ENCODE peak calls at places on chromosome 11, in nine cellular contexts. One of them, this sample, is unnamed.

GRCh38 chr11:46920709-46921108 is 2.4 kb upstream of the LRP4 start:
- DNase-seq in activated naive CD4-positive, alpha-beta T cell: no peak
- DNase-seq in NCI-H1436: no peak
- DNase-seq in MM.1S: no peak
- DNase-seq in SHP77 treated with DMSO at 0.1 percent for 48 hours: no peak
- DNase-seq in head of caudate nucleus: no peak
- DNase-seq in non-pigmented ciliary epithelial cell: peak; percentile 94
- DNase-seq in NCI-H1694: no peak
- DNase-seq in lower lobe of right lung: no peak
- DNase-seq in this sample: no peak

GRCh38 chr11:3050386-3051325 is 6.6 kb downstream of the CARS1 start:
- DNase-seq in activated naive CD4-positive, alpha-beta T cell: no peak
- DNase-seq in NCI-H1436: no peak
- DNase-seq in MM.1S: no peak
- DNase-seq in SHP77 treated with DMSO at 0.1 percent for 48 hours: no peak
- DNase-seq in head of caudate nucleus: no peak
- DNase-seq in non-pigmented ciliary epithelial cell: no peak
- DNase-seq in NCI-H1694: no peak
- DNase-seq in lower lobe of right lung: no peak
- DNase-seq in this sample: no peak

GRCh38 chr11:100930185-100930778 is 199.3 kb downstream of the PGR start:
- DNase-seq in activated naive CD4-positive, alpha-beta T cell: no peak
- DNase-seq in NCI-H1436: peak; percentile 32
- DNase-seq in MM.1S: peak; percentile 51
- DNase-seq in SHP77 treated with DMSO at 0.1 percent for 48 hours: peak; percentile 30
- DNase-seq in head of caudate nucleus: no peak
- DNase-seq in non-pigmented ciliary epithelial cell: no peak
- DNase-seq in NCI-H1694: peak; percentile 13
- DNase-seq in lower lobe of right lung: no peak
- DNase-seq in this sample: no peak

GRCh38 chr11:124307093-124307492 is 6.7 kb downstream of the OR8D1 start:
- DNase-seq in activated naive CD4-positive, alpha-beta T cell: no peak
- DNase-seq in NCI-H1436: no peak
- DNase-seq in MM.1S: no peak
- DNase-seq in SHP77 treated with DMSO at 0.1 percent for 48 hours: no peak
- DNase-seq in head of caudate nucleus: no peak
- DNase-seq in non-pigmented ciliary epithelial cell: no peak
- DNase-seq in NCI-H1694: no peak
- DNase-seq in lower lobe of right lung: no peak
- DNase-seq in this sample: no peak

GRCh38 chr11:135069884-135070283 is 657.8 kb upstream of the B3GAT1 start:
- DNase-seq in activated naive CD4-positive, alpha-beta T cell: no peak
- DNase-seq in NCI-H1436: no peak
- DNase-seq in MM.1S: no peak
- DNase-seq in SHP77 treated with DMSO at 0.1 percent for 48 hours: no peak
- DNase-seq in head of caudate nucleus: no peak
- DNase-seq in non-pigmented ciliary epithelial cell: no peak
- DNase-seq in NCI-H1694: no peak
- DNase-seq in lower lobe of right lung: no peak
- DNase-seq in this sample: no peak

GRCh38 chr11:47524200-47524874 is 28.6 kb downstream of the CELF1 start:
- DNase-seq in activated naive CD4-positive, alpha-beta T cell: no peak
- DNase-seq in NCI-H1436: no peak
- DNase-seq in MM.1S: peak; percentile 17
- DNase-seq in SHP77 treated with DMSO at 0.1 percent for 48 hours: no peak
- DNase-seq in head of caudate nucleus: peak; percentile 57
- DNase-seq in non-pigmented ciliary epithelial cell: no peak
- DNase-seq in NCI-H1694: peak; percentile 66
- DNase-seq in lower lobe of right lung: no peak
- DNase-seq in this sample: peak; percentile 87

GRCh38 chr11:128745296-128746183 is 51.7 kb downstream of the FLI1 start:
- DNase-seq in activated naive CD4-positive, alpha-beta T cell: no peak
- DNase-seq in NCI-H1436: no peak
- DNase-seq in MM.1S: no peak
- DNase-seq in SHP77 treated with DMSO at 0.1 percent for 48 hours: no peak
- DNase-seq in head of caudate nucleus: no peak
- DNase-seq in non-pigmented ciliary epithelial cell: no peak
- DNase-seq in NCI-H1694: no peak
- DNase-seq in lower lobe of right lung: no peak
- DNase-seq in this sample: no peak

GRCh38 chr11:2312232-2313042 is 10.6 kb downstream of the TSPAN32 start:
- DNase-seq in activated naive CD4-positive, alpha-beta T cell: no peak
- DNase-seq in NCI-H1436: no peak
- DNase-seq in MM.1S: no peak
- DNase-seq in SHP77 treated with DMSO at 0.1 percent for 48 hours: no peak
- DNase-seq in head of caudate nucleus: no peak
- DNase-seq in non-pigmented ciliary epithelial cell: no peak
- DNase-seq in NCI-H1694: no peak
- DNase-seq in lower lobe of right lung: peak; percentile 45
- DNase-seq in this sample: no peak

GRCh38 chr11:129248618-129249017 is 56.5 kb upstream of the ARHGAP32 start:
- DNase-seq in activated naive CD4-positive, alpha-beta T cell: no peak
- DNase-seq in NCI-H1436: no peak
- DNase-seq in MM.1S: no peak
- DNase-seq in SHP77 treated with DMSO at 0.1 percent for 48 hours: no peak
- DNase-seq in head of caudate nucleus: no peak
- DNase-seq in non-pigmented ciliary epithelial cell: peak; percentile 42
- DNase-seq in NCI-H1694: no peak
- DNase-seq in lower lobe of right lung: no peak
- DNase-seq in this sample: no peak

GRCh38 chr11:30863177-30863576 is 277.0 kb upstream of the MPPED2 start:
- DNase-seq in activated naive CD4-positive, alpha-beta T cell: no peak
- DNase-seq in NCI-H1436: no peak
- DNase-seq in MM.1S: no peak
- DNase-seq in SHP77 treated with DMSO at 0.1 percent for 48 hours: no peak
- DNase-seq in head of caudate nucleus: no peak
- DNase-seq in non-pigmented ciliary epithelial cell: no peak
- DNase-seq in NCI-H1694: no peak
- DNase-seq in lower lobe of right lung: no peak
- DNase-seq in this sample: no peak

GRCh38 chr11:77203901-77204755 is 76.1 kb downstream of the MYO7A start:
- DNase-seq in activated naive CD4-positive, alpha-beta T cell: no peak
- DNase-seq in NCI-H1436: no peak
- DNase-seq in MM.1S: peak; percentile 4
- DNase-seq in SHP77 treated with DMSO at 0.1 percent for 48 hours: no peak
- DNase-seq in head of caudate nucleus: no peak
- DNase-seq in non-pigmented ciliary epithelial cell: no peak
- DNase-seq in NCI-H1694: no peak
- DNase-seq in lower lobe of right lung: no peak
- DNase-seq in this sample: no peak

GRCh38 chr11:299081-299891 is at the start of gene IFITM5:
- DNase-seq in activated naive CD4-positive, alpha-beta T cell: no peak
- DNase-seq in NCI-H1436: no peak
- DNase-seq in MM.1S: no peak
- DNase-seq in SHP77 treated with DMSO at 0.1 percent for 48 hours: no peak
- DNase-seq in head of caudate nucleus: no peak
- DNase-seq in non-pigmented ciliary epithelial cell: no peak
- DNase-seq in NCI-H1694: no peak
- DNase-seq in lower lobe of right lung: peak; percentile 44
- DNase-seq in this sample: no peak

GRCh38 chr11:1858576-1858975 is 5.7 kb downstream of the LSP1 start:
- DNase-seq in activated naive CD4-positive, alpha-beta T cell: no peak
- DNase-seq in NCI-H1436: no peak
- DNase-seq in MM.1S: no peak
- DNase-seq in SHP77 treated with DMSO at 0.1 percent for 48 hours: no peak
- DNase-seq in head of caudate nucleus: no peak
- DNase-seq in non-pigmented ciliary epithelial cell: no peak
- DNase-seq in NCI-H1694: no peak
- DNase-seq in lower lobe of right lung: no peak
- DNase-seq in this sample: no peak

GRCh38 chr11:1200611-1201191 is 22.2 kb upstream of the MUC5B start:
- DNase-seq in activated naive CD4-positive, alpha-beta T cell: no peak
- DNase-seq in NCI-H1436: no peak
- DNase-seq in MM.1S: no peak
- DNase-seq in SHP77 treated with DMSO at 0.1 percent for 48 hours: no peak
- DNase-seq in head of caudate nucleus: no peak
- DNase-seq in non-pigmented ciliary epithelial cell: no peak
- DNase-seq in NCI-H1694: no peak
- DNase-seq in lower lobe of right lung: peak; percentile 43
- DNase-seq in this sample: no peak

GRCh38 chr11:131206671-131207070 is 163.7 kb upstream of the NTM start:
- DNase-seq in activated naive CD4-positive, alpha-beta T cell: no peak
- DNase-seq in NCI-H1436: no peak
- DNase-seq in MM.1S: no peak
- DNase-seq in SHP77 treated with DMSO at 0.1 percent for 48 hours: no peak
- DNase-seq in head of caudate nucleus: no peak
- DNase-seq in non-pigmented ciliary epithelial cell: no peak
- DNase-seq in NCI-H1694: no peak
- DNase-seq in lower lobe of right lung: no peak
- DNase-seq in this sample: no peak

GRCh38 chr11:79060534-79060933 is 380.3 kb downstream of the TENM4 start:
- DNase-seq in activated naive CD4-positive, alpha-beta T cell: no peak
- DNase-seq in NCI-H1436: no peak
- DNase-seq in MM.1S: no peak
- DNase-seq in SHP77 treated with DMSO at 0.1 percent for 48 hours: no peak
- DNase-seq in head of caudate nucleus: no peak
- DNase-seq in non-pigmented ciliary epithelial cell: no peak
- DNase-seq in NCI-H1694: no peak
- DNase-seq in lower lobe of right lung: no peak
- DNase-seq in this sample: no peak

GRCh38 chr11:88402784-88403183 is 65.2 kb upstream of the CTSC start:
- DNase-seq in activated naive CD4-positive, alpha-beta T cell: no peak
- DNase-seq in NCI-H1436: no peak
- DNase-seq in MM.1S: no peak
- DNase-seq in SHP77 treated with DMSO at 0.1 percent for 48 hours: no peak
- DNase-seq in head of caudate nucleus: no peak
- DNase-seq in non-pigmented ciliary epithelial cell: no peak
- DNase-seq in NCI-H1694: no peak
- DNase-seq in lower lobe of right lung: no peak
- DNase-seq in this sample: no peak

GRCh38 chr11:118152552-118153471 is at the start of gene SCN4B:
- DNase-seq in activated naive CD4-positive, alpha-beta T cell: no peak
- DNase-seq in NCI-H1436: peak; percentile 51
- DNase-seq in MM.1S: no peak
- DNase-seq in SHP77 treated with DMSO at 0.1 percent for 48 hours: no peak
- DNase-seq in head of caudate nucleus: peak; percentile 77
- DNase-seq in non-pigmented ciliary epithelial cell: no peak
- DNase-seq in NCI-H1694: no peak
- DNase-seq in lower lobe of right lung: peak; percentile 73
- DNase-seq in this sample: no peak

GRCh38 chr11:12979928-12980689 is 29.0 kb upstream of the RASSF10 start:
- DNase-seq in activated naive CD4-positive, alpha-beta T cell: no peak
- DNase-seq in NCI-H1436: peak; percentile 62
- DNase-seq in MM.1S: no peak
- DNase-seq in SHP77 treated with DMSO at 0.1 percent for 48 hours: peak; percentile 51
- DNase-seq in head of caudate nucleus: no peak
- DNase-seq in non-pigmented ciliary epithelial cell: no peak
- DNase-seq in NCI-H1694: no peak
- DNase-seq in lower lobe of right lung: no peak
- DNase-seq in this sample: no peak

GRCh38 chr11:13145461-13145860 is 132.1 kb upstream of the BMAL1 start:
- DNase-seq in activated naive CD4-positive, alpha-beta T cell: no peak
- DNase-seq in NCI-H1436: peak; percentile 31
- DNase-seq in MM.1S: no peak
- DNase-seq in SHP77 treated with DMSO at 0.1 percent for 48 hours: no peak
- DNase-seq in head of caudate nucleus: no peak
- DNase-seq in non-pigmented ciliary epithelial cell: no peak
- DNase-seq in NCI-H1694: no peak
- DNase-seq in lower lobe of right lung: no peak
- DNase-seq in this sample: no peak

GRCh38 chr11:19938051-19938856 is 222.0 kb downstream of the DBX1 start:
- DNase-seq in activated naive CD4-positive, alpha-beta T cell: no peak
- DNase-seq in NCI-H1436: no peak
- DNase-seq in MM.1S: peak; percentile 38
- DNase-seq in SHP77 treated with DMSO at 0.1 percent for 48 hours: peak; percentile 26
- DNase-seq in head of caudate nucleus: no peak
- DNase-seq in non-pigmented ciliary epithelial cell: no peak
- DNase-seq in NCI-H1694: peak; percentile 14
- DNase-seq in lower lobe of right lung: peak; percentile 56
- DNase-seq in this sample: no peak

GRCh38 chr11:120404495-120404894 is 68.3 kb downstream of the ARHGEF12 start:
- DNase-seq in activated naive CD4-positive, alpha-beta T cell: no peak
- DNase-seq in NCI-H1436: no peak
- DNase-seq in MM.1S: no peak
- DNase-seq in SHP77 treated with DMSO at 0.1 percent for 48 hours: no peak
- DNase-seq in head of caudate nucleus: no peak
- DNase-seq in non-pigmented ciliary epithelial cell: no peak
- DNase-seq in NCI-H1694: no peak
- DNase-seq in lower lobe of right lung: no peak
- DNase-seq in this sample: no peak

GRCh38 chr11:74710291-74710938 is 20.8 kb downstream of the CHRDL2 start:
- DNase-seq in activated naive CD4-positive, alpha-beta T cell: no peak
- DNase-seq in NCI-H1436: no peak
- DNase-seq in MM.1S: no peak
- DNase-seq in SHP77 treated with DMSO at 0.1 percent for 48 hours: no peak
- DNase-seq in head of caudate nucleus: no peak
- DNase-seq in non-pigmented ciliary epithelial cell: no peak
- DNase-seq in NCI-H1694: no peak
- DNase-seq in lower lobe of right lung: no peak
- DNase-seq in this sample: no peak

GRCh38 chr11:11464555-11464954 is 111.5 kb upstream of the CSNK2A3 start:
- DNase-seq in activated naive CD4-positive, alpha-beta T cell: no peak
- DNase-seq in NCI-H1436: no peak
- DNase-seq in MM.1S: no peak
- DNase-seq in SHP77 treated with DMSO at 0.1 percent for 48 hours: no peak
- DNase-seq in head of caudate nucleus: no peak
- DNase-seq in non-pigmented ciliary epithelial cell: no peak
- DNase-seq in NCI-H1694: no peak
- DNase-seq in lower lobe of right lung: no peak
- DNase-seq in this sample: no peak

GRCh38 chr11:15199693-15200092 is 85.0 kb downstream of the INSC start:
- DNase-seq in activated naive CD4-positive, alpha-beta T cell: no peak
- DNase-seq in NCI-H1436: no peak
- DNase-seq in MM.1S: no peak
- DNase-seq in SHP77 treated with DMSO at 0.1 percent for 48 hours: no peak
- DNase-seq in head of caudate nucleus: no peak
- DNase-seq in non-pigmented ciliary epithelial cell: no peak
- DNase-seq in NCI-H1694: no peak
- DNase-seq in lower lobe of right lung: no peak
- DNase-seq in this sample: no peak

GRCh38 chr11:556175-556699 is 4.3 kb downstream of the LMNTD2 start:
- DNase-seq in activated naive CD4-positive, alpha-beta T cell: no peak
- DNase-seq in NCI-H1436: no peak
- DNase-seq in MM.1S: no peak
- DNase-seq in SHP77 treated with DMSO at 0.1 percent for 48 hours: no peak
- DNase-seq in head of caudate nucleus: no peak
- DNase-seq in non-pigmented ciliary epithelial cell: no peak
- DNase-seq in NCI-H1694: no peak
- DNase-seq in lower lobe of right lung: no peak
- DNase-seq in this sample: no peak

GRCh38 chr11:12715131-12715530 is 40.9 kb downstream of the TEAD1 start:
- DNase-seq in activated naive CD4-positive, alpha-beta T cell: no peak
- DNase-seq in NCI-H1436: no peak
- DNase-seq in MM.1S: no peak
- DNase-seq in SHP77 treated with DMSO at 0.1 percent for 48 hours: no peak
- DNase-seq in head of caudate nucleus: no peak
- DNase-seq in non-pigmented ciliary epithelial cell: no peak
- DNase-seq in NCI-H1694: no peak
- DNase-seq in lower lobe of right lung: no peak
- DNase-seq in this sample: no peak

GRCh38 chr11:10568486-10568941 is at the start of gene LYVE1:
- DNase-seq in activated naive CD4-positive, alpha-beta T cell: no peak
- DNase-seq in NCI-H1436: no peak
- DNase-seq in MM.1S: no peak
- DNase-seq in SHP77 treated with DMSO at 0.1 percent for 48 hours: no peak
- DNase-seq in head of caudate nucleus: no peak
- DNase-seq in non-pigmented ciliary epithelial cell: no peak
- DNase-seq in NCI-H1694: no peak
- DNase-seq in lower lobe of right lung: no peak
- DNase-seq in this sample: no peak

GRCh38 chr11:44859528-44859925 is 91.2 kb downstream of the TP53I11 start:
- DNase-seq in activated naive CD4-positive, alpha-beta T cell: no peak
- DNase-seq in NCI-H1436: no peak
- DNase-seq in MM.1S: no peak
- DNase-seq in SHP77 treated with DMSO at 0.1 percent for 48 hours: no peak
- DNase-seq in head of caudate nucleus: no peak
- DNase-seq in non-pigmented ciliary epithelial cell: no peak
- DNase-seq in NCI-H1694: no peak
- DNase-seq in lower lobe of right lung: no peak
- DNase-seq in this sample: no peak

GRCh38 chr11:72085836-72086475 is 5.3 kb downstream of the LRRC51 start:
- DNase-seq in activated naive CD4-positive, alpha-beta T cell: no peak
- DNase-seq in NCI-H1436: no peak
- DNase-seq in MM.1S: no peak
- DNase-seq in SHP77 treated with DMSO at 0.1 percent for 48 hours: no peak
- DNase-seq in head of caudate nucleus: no peak
- DNase-seq in non-pigmented ciliary epithelial cell: no peak
- DNase-seq in NCI-H1694: peak; percentile 19
- DNase-seq in lower lobe of right lung: no peak
- DNase-seq in this sample: no peak

GRCh38 chr11:57427692-57428082 is 766 bp upstream of the SLC43A3 start:
- DNase-seq in activated naive CD4-positive, alpha-beta T cell: no peak
- DNase-seq in NCI-H1436: no peak
- DNase-seq in MM.1S: no peak
- DNase-seq in SHP77 treated with DMSO at 0.1 percent for 48 hours: no peak
- DNase-seq in head of caudate nucleus: peak; percentile 28
- DNase-seq in non-pigmented ciliary epithelial cell: no peak
- DNase-seq in NCI-H1694: no peak
- DNase-seq in lower lobe of right lung: no peak
- DNase-seq in this sample: no peak